ENCODE peak calls at places on chromosomes 11 and 22, in seven cellular contexts. A is lung; Q is right lobe of liver; R is pulmonary artery endothelial cell; E is stimulated activated CD4-positive, alpha-beta T cell treated with anti-CD3 and anti-CD28 coated beads, Interleukin-2, amount 100 ng/mL, for 48 hours; I is activated naive CD4-positive, alpha-beta T cell treated with Interleukin-2 at 50 U/mL for 16 hours; S is amniotic stem cell. O is an unnamed sample.
A peak's percentile ranks its signal among the peaks of the same experiment; 100 is the strongest.

GRCh38 chr11:92393218-92393617 is 168.6 kb downstream of the FAT3 start:
- DNase-seq in A (no peak), S (no peak), I (no peak), Q (no peak), R (no peak), E (no peak), O (no peak)

GRCh38 chr11:11391796-11392195 is 38.7 kb upstream of the CSNK2A3 start:
- DNase-seq in R (peak; percentile 71), E (no peak), A (no peak), S (peak; percentile 38), Q (no peak), I (no peak), O (no peak)

GRCh38 chr11:113104390-113105251 is 143.4 kb downstream of the NCAM1 start:
- DNase-seq in A (no peak), E (no peak), R (no peak), Q (no peak), I (no peak), S (no peak), O (no peak)

GRCh38 chr22:49291169-49291568 is 536.5 kb downstream of the BRD1 start:
- DNase-seq in Q (no peak), E (no peak), S (no peak), I (no peak), R (no peak), A (no peak), O (peak; percentile 38)

GRCh38 chr11:128508785-128509518 is 78.4 kb downstream of the ETS1 start:
- DNase-seq in I (no peak), A (no peak), Q (no peak), R (no peak), E (no peak), S (no peak), O (no peak)

GRCh38 chr22:30572840-30573593 is 1.4 kb downstream of the GAL3ST1 start:
- DNase-seq in Q (no peak), E (no peak), R (no peak), I (no peak), A (no peak), S (no peak), O (no peak)

GRCh38 chr22:20080776-20081654 is 974 bp downstream of the DGCR8 start:
- DNase-seq in A (no peak), R (peak; percentile 19), S (no peak), I (peak; percentile 15), Q (no peak), E (no peak), O (peak; percentile 72)

GRCh38 chr11:77209663-77210062 is 81.6 kb downstream of the MYO7A start:
- DNase-seq in S (no peak), I (no peak), R (no peak), A (no peak), Q (no peak), E (no peak), O (no peak)

GRCh38 chr11:11534981-11535380 is 86.8 kb downstream of the GALNT18 start:
- DNase-seq in Q (no peak), R (no peak), E (no peak), A (no peak), S (no peak), I (no peak), O (peak; percentile 63)

GRCh38 chr11:9763301-9763700 is 99.4 kb downstream of the SWAP70 start:
- DNase-seq in E (no peak), S (no peak), I (no peak), A (no peak), Q (no peak), R (no peak), O (no peak)

GRCh38 chr11:12721816-12722604 is 47.8 kb downstream of the TEAD1 start:
- DNase-seq in Q (no peak), S (no peak), A (no peak), I (no peak), R (no peak), E (no peak), O (no peak)

GRCh38 chr11:75966546-75967287 is 151.7 kb downstream of the UVRAG start:
- DNase-seq in E (no peak), A (no peak), Q (no peak), I (no peak), R (peak; percentile 45), S (peak; percentile 58), O (no peak)

GRCh38 chr22:45784357-45785277 is 113.0 kb downstream of the ATXN10 start:
- DNase-seq in I (no peak), Q (no peak), R (no peak), S (no peak), A (no peak), E (no peak), O (no peak)

GRCh38 chr22:40385041-40385782 is 14.8 kb downstream of the SGSM3 start:
- DNase-seq in Q (no peak), E (no peak), R (no peak), S (no peak), I (peak; percentile 16), A (no peak), O (no peak)

GRCh38 chr11:127411283-127411682 is 410.7 kb upstream of the KIRREL3 start:
- DNase-seq in R (no peak), E (no peak), S (no peak), I (no peak), Q (no peak), A (no peak), O (no peak)

GRCh38 chr11:128472128-128473110 is 114.9 kb downstream of the ETS1 start:
- DNase-seq in I (peak; percentile 74), R (no peak), S (no peak), A (no peak), E (no peak), Q (no peak), O (no peak)

GRCh38 chr11:6604081-6604626 is 580 bp downstream of the ILK start:
- DNase-seq in E (no peak), A (peak; percentile 42), R (no peak), S (peak; percentile 21), I (peak; percentile 54), Q (peak; percentile 59), O (no peak)

GRCh38 chr11:105004021-105004420 is 18.9 kb downstream of the CASP5 start:
- DNase-seq in S (no peak), E (no peak), R (no peak), A (no peak), I (no peak), Q (no peak), O (no peak)